ENCODE peak calls at places on chromosomes 4 and X, in ten cellular contexts. H, X, A, Q, J, I, W, N, M and O are unnamed samples.

GRCh38 chrX:7746861-7747260 is 96.1 kb upstream of the VCX start:
- DNase-seq in H (no peak), X (no peak), A (no peak), Q (no peak), J (no peak), I (no peak), W (no peak), N (no peak), M (no peak), O (no peak)

GRCh38 chrX:150616179-150616862 is 47.9 kb downstream of the MTM1 start:
- DNase-seq in H (no peak), X (no peak), A (no peak), Q (no peak), J (no peak), I (no peak), W (no peak), N (no peak), M (no peak), O (no peak)

GRCh38 chr4:56976878-56977320 is 507 bp downstream of the NOA1 start:
- DNase-seq in H (no peak), X (peak), A (peak), Q (no peak), J (peak), I (peak), W (peak), N (peak), M (no peak), O (no peak)

GRCh38 chr4:100933628-100934027 is 413.7 kb downstream of the PPP3CA start:
- DNase-seq in H (no peak), X (no peak), A (no peak), Q (no peak), J (no peak), I (no peak), W (no peak), N (no peak), M (no peak), O (no peak)

GRCh38 chrX:112630187-112630586 is 49.6 kb downstream of the LHFPL1 start:
- DNase-seq in H (no peak), X (no peak), A (no peak), Q (no peak), J (no peak), I (no peak), W (no peak), N (no peak), M (no peak), O (no peak)

GRCh38 chrX:116436358-116436816 is at the start of gene SLC6A14:
- DNase-seq in H (no peak), X (no peak), A (no peak), Q (no peak), J (no peak), I (no peak), W (no peak), N (no peak), M (no peak), O (no peak)

GRCh38 chr4:6273661-6273990 is 4.0 kb downstream of the WFS1 start:
- DNase-seq in H (no peak), X (no peak), A (no peak), Q (no peak), J (no peak), I (no peak), W (no peak), N (no peak), M (no peak), O (no peak)

GRCh38 chrX:112614640-112615039 is 65.1 kb downstream of the LHFPL1 start:
- DNase-seq in H (no peak), X (no peak), A (no peak), Q (no peak), J (no peak), I (no peak), W (no peak), N (no peak), M (peak), O (no peak)

GRCh38 chr4:140176735-140177134 is 22.8 kb upstream of the MAML3 start:
- DNase-seq in H (no peak), X (no peak), A (no peak), Q (no peak), J (no peak), I (no peak), W (no peak), N (no peak), M (peak), O (no peak)

GRCh38 chr4:151553874-151554273 is 144.9 kb downstream of the FHIP1A start:
- DNase-seq in H (no peak), X (no peak), A (no peak), Q (no peak), J (no peak), I (no peak), W (no peak), N (no peak), M (no peak), O (no peak)

GRCh38 chr4:112182604-112183003 is 37.4 kb downstream of the FAM241A start:
- DNase-seq in H (no peak), X (no peak), A (no peak), Q (no peak), J (no peak), I (no peak), W (no peak), N (no peak), M (no peak), O (no peak)

GRCh38 chr4:136651278-136651667 is 881.0 kb downstream of the PCDH18 start:
- DNase-seq in H (no peak), X (no peak), A (no peak), Q (no peak), J (no peak), I (no peak), W (no peak), N (no peak), M (no peak), O (no peak)

GRCh38 chrX:17375631-17376380 is 806 bp downstream of the NHS start:
- DNase-seq in H (no peak), X (no peak), A (peak), Q (no peak), J (no peak), I (no peak), W (peak), N (no peak), M (no peak), O (peak)

GRCh38 chr4:54228064-54228527 is 997 bp upstream of the PDGFRA start:
- DNase-seq in H (peak), X (no peak), A (peak), Q (no peak), J (peak), I (no peak), W (peak), N (no peak), M (no peak), O (no peak)